ENCODE peak calls at places on chromosomes 12 and 14, in five cellular contexts. F is A549; M is frontal cortex; K is substantia nigra; X is activated T-helper 9 cell treated with anti-CD3 and anti-CD28 coated beads, Interleukin-2, amount 50 U/mL, for 16 hours. U is an unnamed sample.

GRCh38 chr12:86698581-86698980 is 442.4 kb upstream of the MGAT4C start:
- DNase-seq in F (no peak), M (no peak), X (no peak), K (no peak), U (no peak)

GRCh38 chr14:99314623-99315022 is 42.6 kb upstream of the BCL11B start:
- DNase-seq in F (no peak), M (no peak), K (no peak), X (no peak), U (no peak)

GRCh38 chr12:25653487-25654175 is 100.5 kb upstream of the LMNTD1 start:
- DNase-seq in X (no peak), F (no peak), K (peak), M (no peak), U (no peak)

GRCh38 chr12:94230357-94230905 is 82.1 kb downstream of the PLXNC1 start:
- DNase-seq in M (no peak), K (no peak), X (no peak), F (no peak), U (no peak)

GRCh38 chr12:131723532-131723931 is 12.6 kb downstream of the SFSWAP start:
- DNase-seq in M (no peak), X (no peak), F (no peak), K (no peak), U (no peak)

GRCh38 chr14:90140298-90140955 is 78.6 kb downstream of the KCNK13 start:
- DNase-seq in X (no peak), F (no peak), M (no peak), K (no peak), U (no peak)

GRCh38 chr12:89156862-89157262 is 195.4 kb downstream of the DUSP6 start:
- DNase-seq in F (no peak), M (no peak), X (no peak), K (no peak), U (no peak)

GRCh38 chr14:77025744-77026165 is 2.8 kb downstream of the IRF2BPL start:
- DNase-seq in M (no peak), F (no peak), K (no peak), X (no peak), U (no peak)

GRCh38 chr12:57242691-57243454 is 8.1 kb downstream of the STAC3 start:
- DNase-seq in K (no peak), F (peak), M (no peak), X (peak), U (peak)

U was measured in D721Med.